ENCODE peak calls at places on chromosome 9, in eight cellular contexts. H is GM23248, P is PC-3, U is SK-N-SH, Q is Karpas-422, W is hepatocyte, V is MM.1S, I is GM23338. N is an unnamed sample. For H3K9me2 and H4K20me1, the result is how much of the 10 kb centered on the place peaks cover.

GRCh38 chr9:19799784-19800183 is 10.9 kb upstream of the SLC24A2 start:
- DNase-seq in Q (no peak), P (no peak), W (no peak), V (no peak), U (no peak), H (no peak), I (peak), N (no peak)

GRCh38 chr9:38159599-38159998 is 90.6 kb upstream of the SHB start:
- DNase-seq in V (no peak), P (no peak), H (no peak), W (no peak), U (no peak), I (no peak), Q (no peak), N (no peak)

GRCh38 chr9:29212590-29213373 is 1639.5 kb upstream of the C9orf72 start:
- DNase-seq in I (peak), H (peak), P (peak), Q (no peak), U (peak), V (peak), W (peak), N (no peak)

GRCh38 chr9:80787636-80788035 is 901.7 kb downstream of the TLE1 start:
- DNase-seq in W (no peak), I (no peak), Q (no peak), U (no peak), V (no peak), H (no peak), P (peak), N (no peak)

GRCh38 chr9:133968966-133969617 is 23.0 kb downstream of the VAV2 start:
- DNase-seq in W (no peak), P (no peak), I (no peak), U (no peak), H (no peak), Q (no peak), V (no peak), N (no peak)

GRCh38 chr9:120915854-120916495 is 10.6 kb downstream of the TRAF1 start:
- DNase-seq in V (peak), Q (no peak), P (no peak), H (no peak), U (no peak), W (no peak), I (no peak), N (no peak)

GRCh38 chr9:114929166-114929565 is 1.2 kb downstream of the TNFSF8 start:
- DNase-seq in Q (peak), H (no peak), V (peak), I (no peak), U (no peak), P (no peak), W (no peak), N (no peak)

GRCh38 chr9:111001471-111001870 is 36.8 kb downstream of the LPAR1 start:
- DNase-seq in I (no peak), H (no peak), P (no peak), W (no peak), U (no peak), Q (no peak), V (no peak), N (no peak)

GRCh38 chr9:20312732-20313131 is 309.6 kb downstream of the MLLT3 start:
- DNase-seq in U (no peak), V (no peak), I (no peak), Q (no peak), H (peak), P (peak), W (no peak), N (no peak)

GRCh38 chr9:70590264-70590646 is 175.8 kb upstream of the KLF9 start:
- DNase-seq in H (peak), V (no peak), W (no peak), P (no peak), U (no peak), I (no peak), Q (no peak), N (no peak)

GRCh38 chr9:38001430-38001829 is 67.6 kb downstream of the SHB start:
- DNase-seq in P (no peak), V (no peak), Q (no peak), H (no peak), I (no peak), W (no peak), U (no peak), N (no peak)

GRCh38 chr9:121700165-121700830 is 48.9 kb downstream of the DAB2IP start:
- DNase-seq in V (peak), Q (no peak), U (peak), I (peak), H (peak), W (peak), P (peak), N (no peak)

GRCh38 chr9:88535932-88536324 is 950 bp downstream of the NXNL2 start:
- DNase-seq in U (no peak), Q (no peak), W (no peak), I (peak), H (no peak), P (no peak), V (no peak), N (no peak)

GRCh38 chr9:111926421-111926875 is 29.8 kb downstream of the UGCG start:
- DNase-seq in Q (peak), H (no peak), W (no peak), U (no peak), V (peak), I (no peak), P (no peak), N (no peak)

GRCh38 chr9:21770877-21771560 is 31.4 kb upstream of the MTAP start:
- DNase-seq in V (no peak), U (no peak), Q (no peak), W (peak), I (no peak), H (peak), P (peak), N (no peak)

GRCh38 chr9:129327552-129328283 is 149.7 kb upstream of the IER5L start:
- DNase-seq in V (no peak), Q (no peak), W (no peak), I (no peak), H (no peak), U (no peak), P (no peak), N (no peak)

GRCh38 chr9:81716409-81716808 is 27.1 kb upstream of the TLE1 start:
- DNase-seq in I (no peak), Q (no peak), U (no peak), V (no peak), W (no peak), H (peak), P (peak), N (peak)

GRCh38 chr9:113151696-113152630 is 1.2 kb downstream of the SLC31A2 start:
- DNase-seq in I (no peak), W (no peak), V (no peak), P (no peak), U (no peak), H (peak), Q (no peak), N (peak)

GRCh38 chr9:72442212-72442607 is 77.2 kb upstream of the ZFAND5 start:
- DNase-seq in P (peak), U (no peak), Q (no peak), V (no peak), I (peak), H (peak), W (peak), N (peak)

GRCh38 chr9:101311759-101312420 is 72.9 kb downstream of the BAAT start:
- DNase-seq in Q (peak), U (peak), P (peak), W (peak), H (peak), I (peak), V (peak), N (no peak)

GRCh38 chr9:13744233-13744954 is 464.9 kb upstream of the MPDZ start:
- DNase-seq in W (no peak), Q (no peak), V (no peak), P (no peak), H (no peak), I (no peak), U (peak), N (no peak)

GRCh38 chr9:129751841-129752801 is 721 bp downstream of the PTGES start:
- DNase-seq in I (no peak), H (peak), V (no peak), U (peak), W (no peak), P (peak), Q (no peak), N (peak)

DNA sequence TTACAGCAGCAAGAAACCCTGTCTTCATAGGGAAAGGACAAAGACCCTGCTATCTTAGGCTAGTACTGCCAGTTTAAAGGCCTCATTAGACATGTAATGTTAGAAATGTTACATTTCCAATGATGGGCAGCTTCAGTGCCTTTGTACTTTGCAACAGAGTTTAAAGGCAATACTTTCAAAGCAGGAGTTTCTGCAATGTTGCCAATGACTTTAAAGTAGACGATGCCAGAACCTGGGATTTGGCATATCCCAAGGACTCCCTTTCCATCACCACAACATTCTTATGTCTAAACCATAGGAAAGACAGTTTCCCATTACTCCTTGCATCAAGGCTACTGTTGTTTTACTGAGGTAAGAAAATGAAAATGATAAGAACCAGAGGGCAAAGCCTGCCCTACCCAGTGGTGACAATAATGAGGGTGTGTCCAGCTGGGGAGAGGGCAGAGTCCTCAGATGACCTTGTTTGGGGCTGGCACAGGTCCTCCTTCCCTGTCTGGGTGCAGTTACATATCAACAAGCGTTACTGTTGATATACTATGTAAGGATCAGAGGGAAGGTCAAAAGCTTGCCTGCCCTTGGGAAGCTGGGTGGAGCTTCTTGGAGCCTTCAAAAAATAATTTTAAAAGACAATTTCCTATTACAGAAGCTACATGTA is 27.5 kb upstream of the MLANA start:
- DNase-seq in W (no peak), V (no peak), U (no peak), H (no peak), I (no peak), Q (no peak), P (no peak), N (no peak)
- H3K9me2 ChIP-seq in W (under half), V (under half), U (under half), H (under half), I (under half), Q (under half), P (under half), N (under half)

GRCh38 chr9:103183569-103184191 is 188.5 kb downstream of the CYLC2 start:
- DNase-seq in I (peak), Q (no peak), U (peak), H (no peak), W (peak), V (no peak), P (peak), N (peak)
- H4K20me1 ChIP-seq in I (under half), Q (under half), U (under half), H (under half), W (under half), V (under half), P (under half), N (under half)

GRCh38 chr9:3756071-3756470 is 230.3 kb upstream of the RFX3 start:
- DNase-seq in P (no peak), U (no peak), W (no peak), Q (no peak), I (peak), V (no peak), H (no peak), N (no peak)
- H3K9me2 ChIP-seq in P (under half), U (under half), W (under half), Q (under half), I (under half), V (under half), H (under half), N (under half)

GRCh38 chr9:33885948-33886347 is 69.0 kb downstream of the UBE2R2 start:
- DNase-seq in V (no peak), Q (no peak), U (no peak), W (no peak), P (no peak), I (no peak), H (no peak), N (no peak)
- H4K20me1 ChIP-seq in V (under half), Q (under half), U (half or more), W (half or more), P (under half), I (under half), H (under half), N (under half)

DNA sequence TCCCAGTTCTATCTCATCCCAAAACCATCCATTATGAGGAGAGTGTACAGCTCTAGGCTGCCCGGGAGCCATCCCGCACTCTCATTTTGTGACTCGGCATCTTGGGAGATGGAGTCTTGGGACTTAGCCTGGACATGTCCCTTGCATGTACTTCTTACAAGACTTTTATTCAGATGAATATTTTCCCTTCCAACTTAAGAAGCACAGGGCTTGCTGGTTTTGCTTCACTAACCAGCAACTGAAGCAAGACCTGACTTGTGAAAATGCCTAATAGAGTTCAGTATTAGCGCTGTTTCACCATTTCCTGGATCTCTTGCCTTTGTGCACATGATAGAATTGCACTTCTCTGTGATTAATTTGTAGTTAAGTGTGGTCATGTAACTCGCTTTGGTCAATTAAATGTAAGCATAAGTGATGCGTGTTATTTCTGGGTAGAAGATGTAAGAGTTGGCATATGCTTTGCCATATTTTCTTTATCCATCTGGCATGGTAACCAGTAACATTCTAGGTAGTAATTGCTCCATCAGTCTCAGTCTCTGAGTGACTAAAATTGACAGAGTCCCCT is 55.8 kb downstream of the PDCD1LG2 start:
- DNase-seq in W (no peak), V (no peak), Q (no peak), P (no peak), I (no peak), H (no peak), U (no peak), N (no peak)
- H3K9me2 ChIP-seq in W (under half), V (under half), Q (under half), P (under half), I (under half), H (under half), U (under half), N (under half)

GRCh38 chr9:33024126-33024965 is 727 bp upstream of the DNAJA1 start:
- DNase-seq in Q (peak), P (peak), U (peak), H (peak), W (peak), V (peak), I (no peak), N (no peak)
- H4K20me1 ChIP-seq in Q (under half), P (under half), U (under half), H (under half), W (under half), V (under half), I (under half), N (under half)

GRCh38 chr9:97629136-97629535 is 4.0 kb downstream of the TSTD2 start:
- DNase-seq in I (peak), W (no peak), U (no peak), Q (no peak), P (no peak), H (no peak), V (no peak), N (no peak)
- H3K9me2 ChIP-seq in I (under half), W (under half), U (under half), Q (under half), P (under half), H (under half), V (under half), N (under half)

DNA sequence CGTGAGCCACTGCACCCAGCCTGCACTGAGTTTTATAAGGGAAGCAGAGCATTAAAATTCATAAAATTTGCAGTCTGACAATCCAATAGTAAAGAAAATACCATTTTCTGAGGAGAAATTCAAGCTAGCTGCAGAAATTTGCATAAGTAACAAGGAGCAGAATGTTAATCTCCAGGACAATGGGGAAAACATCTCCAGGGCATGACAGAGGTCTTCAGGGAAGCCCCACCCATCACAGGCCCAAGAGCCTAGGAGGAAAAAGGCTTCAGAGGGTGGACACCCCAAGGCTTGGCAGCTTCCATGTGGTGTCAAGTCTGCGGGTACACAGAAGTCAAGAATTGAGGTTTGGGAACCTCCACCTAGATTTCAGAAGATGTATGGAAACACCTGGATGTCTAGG is 37.6 kb upstream of the MELK start:
- DNase-seq in H (no peak), V (no peak), I (no peak), P (no peak), Q (no peak), W (no peak), U (no peak), N (no peak)
- H4K20me1 ChIP-seq in H (under half), V (under half), I (under half), P (under half), Q (under half), W (under half), U (under half), N (under half)

DNA sequence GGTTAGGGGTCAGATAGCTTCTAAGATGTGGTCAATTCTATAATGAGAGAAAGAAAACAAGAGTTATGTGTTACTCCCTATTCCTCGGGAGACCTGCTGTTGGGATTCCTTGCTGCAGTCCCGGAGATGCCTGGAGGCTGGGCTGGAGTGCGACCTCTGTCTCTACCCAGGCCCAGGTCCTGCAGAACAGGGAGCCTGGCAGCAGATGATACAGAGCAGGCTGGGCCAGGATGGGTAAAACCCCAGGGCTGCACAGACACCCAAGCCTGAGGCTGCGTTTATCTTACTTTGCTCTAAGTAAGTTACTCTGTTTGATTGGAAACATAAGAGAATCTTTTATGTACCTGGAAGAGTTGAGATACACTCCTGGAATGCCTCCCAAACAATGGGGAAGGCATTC is 26.9 kb upstream of the FAM120AOS start:
- DNase-seq in V (no peak), Q (no peak), H (no peak), P (no peak), W (no peak), I (peak), U (peak), N (no peak)
- H3K9me2 ChIP-seq in V (under half), Q (under half), H (under half), P (under half), W (under half), I (under half), U (under half), N (under half)

GRCh38 chr9:132005896-132006295 is 73.8 kb downstream of the MED27 start:
- DNase-seq in U (no peak), Q (no peak), H (peak), V (no peak), W (no peak), I (no peak), P (no peak), N (no peak)

GRCh38 chr9:132007371-132007701 is 72.3 kb downstream of the MED27 start:
- DNase-seq in V (no peak), W (no peak), U (no peak), Q (no peak), H (no peak), I (no peak), P (no peak), N (no peak)

GRCh38 chr9:132008871-132009812 is 70.5 kb downstream of the MED27 start:
- DNase-seq in I (no peak), V (no peak), H (no peak), U (no peak), W (no peak), Q (no peak), P (peak), N (no peak)

GRCh38 chr9:132006657-132007370 is 72.9 kb downstream of the MED27 start:
- DNase-seq in Q (no peak), P (no peak), H (no peak), W (no peak), I (peak), U (no peak), V (peak), N (no peak)

GRCh38 chr9:132008184-132008781 is 71.4 kb downstream of the MED27 start:
- DNase-seq in I (no peak), W (no peak), Q (no peak), P (peak), V (no peak), U (no peak), H (peak), N (peak)
- H4K20me1 ChIP-seq in I (under half), W (under half), Q (under half), P (under half), V (under half), U (under half), H (under half), N (under half)